ENCODE peak calls at places on chromosomes 6 and 20, in seven cellular contexts. One of them, this sample, is unnamed.
A peak's percentile ranks its signal among the peaks of the same experiment; 100 is the strongest.

GRCh38 chr20:36773123-36773547 is 428 bp downstream of the DSN1 start:
- DNase-seq in cardiac muscle cell: no peak
- DNase-seq in ascending aorta: no peak
- DNase-seq in right lobe of liver: no peak
- DNase-seq in body of pancreas: no peak
- DNase-seq in colonic mucosa: no peak
- DNase-seq in left ventricle myocardium inferior: no peak
- DNase-seq in this sample: no peak

GRCh38 chr6:20403080-20403765 is 1.5 kb downstream of the E2F3 start:
- DNase-seq in cardiac muscle cell: peak; percentile 93
- DNase-seq in colonic mucosa: peak; percentile 93
- DNase-seq in left ventricle myocardium inferior: peak; percentile 90
- DNase-seq in body of pancreas: peak; percentile 86
- DNase-seq in right lobe of liver: peak; percentile 97
- DNase-seq in ascending aorta: peak; percentile 94
- DNase-seq in this sample: peak; percentile 84

GRCh38 chr20:4713401-4713800 is 8.3 kb upstream of the PRND start:
- DNase-seq in right lobe of liver: no peak
- DNase-seq in left ventricle myocardium inferior: no peak
- DNase-seq in body of pancreas: no peak
- DNase-seq in colonic mucosa: no peak
- DNase-seq in cardiac muscle cell: no peak
- DNase-seq in ascending aorta: peak; percentile 39
- DNase-seq in this sample: no peak

GRCh38 chr6:29705389-29706231 is 17.6 kb upstream of the HLA-F start:
- DNase-seq in ascending aorta: no peak
- DNase-seq in body of pancreas: peak; percentile 43
- DNase-seq in right lobe of liver: no peak
- DNase-seq in cardiac muscle cell: peak; percentile 69
- DNase-seq in colonic mucosa: peak; percentile 49
- DNase-seq in left ventricle myocardium inferior: no peak
- DNase-seq in this sample: no peak

GRCh38 chr6:106547053-106547414 is 82.3 kb downstream of the RTN4IP1 start:
- DNase-seq in cardiac muscle cell: no peak
- DNase-seq in left ventricle myocardium inferior: no peak
- DNase-seq in right lobe of liver: no peak
- DNase-seq in ascending aorta: no peak
- DNase-seq in colonic mucosa: no peak
- DNase-seq in body of pancreas: no peak
- DNase-seq in this sample: no peak

GRCh38 chr6:106069478-106069877 is 16.7 kb upstream of the PRDM1 start:
- DNase-seq in body of pancreas: peak; percentile 61
- DNase-seq in ascending aorta: no peak
- DNase-seq in cardiac muscle cell: peak; percentile 82
- DNase-seq in colonic mucosa: peak; percentile 35
- DNase-seq in left ventricle myocardium inferior: no peak
- DNase-seq in right lobe of liver: no peak
- DNase-seq in this sample: peak; percentile 48

GRCh38 chr6:108735310-108735990 is 112.8 kb upstream of the ARMC2 start:
- DNase-seq in left ventricle myocardium inferior: no peak
- DNase-seq in cardiac muscle cell: no peak
- DNase-seq in ascending aorta: peak; percentile 24
- DNase-seq in right lobe of liver: no peak
- DNase-seq in colonic mucosa: no peak
- DNase-seq in body of pancreas: no peak
- DNase-seq in this sample: no peak

GRCh38 chr6:46773201-46773855 is 19.9 kb upstream of the MEP1A start:
- DNase-seq in left ventricle myocardium inferior: no peak
- DNase-seq in right lobe of liver: no peak
- DNase-seq in cardiac muscle cell: no peak
- DNase-seq in ascending aorta: no peak
- DNase-seq in body of pancreas: no peak
- DNase-seq in colonic mucosa: no peak
- DNase-seq in this sample: no peak

GRCh38 chr20:58228484-58229197 is at the start of gene ANKRD60:
- DNase-seq in ascending aorta: peak; percentile 50
- DNase-seq in right lobe of liver: no peak
- DNase-seq in cardiac muscle cell: peak; percentile 61
- DNase-seq in left ventricle myocardium inferior: no peak
- DNase-seq in colonic mucosa: no peak
- DNase-seq in body of pancreas: no peak
- DNase-seq in this sample: no peak

GRCh38 chr6:18154507-18155272 is at the start of gene TPMT:
- DNase-seq in left ventricle myocardium inferior: no peak
- DNase-seq in right lobe of liver: peak; percentile 100
- DNase-seq in cardiac muscle cell: no peak
- DNase-seq in ascending aorta: no peak
- DNase-seq in colonic mucosa: peak; percentile 99
- DNase-seq in body of pancreas: peak; percentile 48
- DNase-seq in this sample: peak; percentile 32

GRCh38 chr6:5435449-5435848 is 174.1 kb downstream of the FARS2 start:
- DNase-seq in right lobe of liver: no peak
- DNase-seq in colonic mucosa: no peak
- DNase-seq in left ventricle myocardium inferior: no peak
- DNase-seq in ascending aorta: peak; percentile 65
- DNase-seq in cardiac muscle cell: no peak
- DNase-seq in body of pancreas: no peak
- DNase-seq in this sample: no peak

GRCh38 chr20:31716351-31716750 is 6.3 kb downstream of the BCL2L1 start:
- DNase-seq in left ventricle myocardium inferior: no peak
- DNase-seq in colonic mucosa: no peak
- DNase-seq in right lobe of liver: no peak
- DNase-seq in body of pancreas: no peak
- DNase-seq in cardiac muscle cell: no peak
- DNase-seq in ascending aorta: no peak
- DNase-seq in this sample: no peak

GRCh38 chr6:7237653-7238190 is 75.3 kb downstream of the SSR1 start:
- DNase-seq in right lobe of liver: no peak
- DNase-seq in body of pancreas: peak; percentile 55
- DNase-seq in ascending aorta: no peak
- DNase-seq in cardiac muscle cell: no peak
- DNase-seq in colonic mucosa: no peak
- DNase-seq in left ventricle myocardium inferior: no peak
- DNase-seq in this sample: no peak

GRCh38 chr20:56429496-56429895 is 17.4 kb downstream of the CASS4 start:
- DNase-seq in right lobe of liver: no peak
- DNase-seq in colonic mucosa: no peak
- DNase-seq in ascending aorta: no peak
- DNase-seq in left ventricle myocardium inferior: no peak
- DNase-seq in body of pancreas: no peak
- DNase-seq in cardiac muscle cell: no peak
- DNase-seq in this sample: no peak

GRCh38 chr20:58213112-58213511 is 15.3 kb downstream of the ANKRD60 start:
- DNase-seq in ascending aorta: no peak
- DNase-seq in left ventricle myocardium inferior: no peak
- DNase-seq in right lobe of liver: no peak
- DNase-seq in body of pancreas: no peak
- DNase-seq in colonic mucosa: no peak
- DNase-seq in cardiac muscle cell: no peak
- DNase-seq in this sample: no peak

GRCh38 chr6:45371924-45372582 is 5.7 kb downstream of the SUPT3H start:
- DNase-seq in colonic mucosa: no peak
- DNase-seq in left ventricle myocardium inferior: no peak
- DNase-seq in body of pancreas: no peak
- DNase-seq in right lobe of liver: no peak
- DNase-seq in ascending aorta: no peak
- DNase-seq in cardiac muscle cell: no peak
- DNase-seq in this sample: no peak

GRCh38 chr6:87815449-87815848 is 113.4 kb upstream of the AKIRIN2 start:
- DNase-seq in body of pancreas: no peak
- DNase-seq in cardiac muscle cell: no peak
- DNase-seq in left ventricle myocardium inferior: no peak
- DNase-seq in colonic mucosa: no peak
- DNase-seq in ascending aorta: no peak
- DNase-seq in right lobe of liver: no peak
- DNase-seq in this sample: no peak

GRCh38 chr6:87822011-87822410 is 120.0 kb upstream of the AKIRIN2 start:
- DNase-seq in left ventricle myocardium inferior: no peak
- DNase-seq in cardiac muscle cell: no peak
- DNase-seq in ascending aorta: no peak
- DNase-seq in right lobe of liver: no peak
- DNase-seq in colonic mucosa: no peak
- DNase-seq in body of pancreas: no peak
- DNase-seq in this sample: no peak

GRCh38 chr6:87820343-87820984 is 118.4 kb upstream of the AKIRIN2 start:
- DNase-seq in cardiac muscle cell: no peak
- DNase-seq in body of pancreas: no peak
- DNase-seq in ascending aorta: no peak
- DNase-seq in colonic mucosa: no peak
- DNase-seq in right lobe of liver: no peak
- DNase-seq in left ventricle myocardium inferior: no peak
- DNase-seq in this sample: no peak

DNA sequence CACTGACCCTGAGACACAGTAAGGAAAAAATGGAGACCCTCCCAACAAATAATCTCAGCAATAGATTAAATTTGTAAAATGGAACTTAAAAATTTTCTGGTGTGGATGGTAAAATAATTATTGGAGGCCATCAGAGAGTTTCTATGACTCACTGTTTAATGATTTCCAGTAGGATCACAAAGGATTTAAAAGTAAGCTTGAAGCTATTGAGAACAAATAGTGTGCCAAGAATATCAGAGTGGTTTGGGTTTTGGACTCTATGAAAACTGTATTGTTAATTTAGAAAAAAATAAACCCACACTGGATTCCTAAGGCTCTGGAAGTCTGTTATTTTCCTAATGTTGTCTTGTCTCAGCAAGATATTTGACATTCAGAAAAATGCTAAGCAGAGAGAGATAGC is 115.2 kb upstream of the AKIRIN2 start:
- DNase-seq in cardiac muscle cell: no peak
- DNase-seq in colonic mucosa: no peak
- DNase-seq in left ventricle myocardium inferior: no peak
- DNase-seq in right lobe of liver: no peak
- DNase-seq in ascending aorta: no peak
- DNase-seq in body of pancreas: no peak
- DNase-seq in this sample: no peak
- H3K4me3 ChIP-seq in cardiac muscle cell: no peak overlapping the region
- H3K4me3 ChIP-seq in colonic mucosa: no peak overlapping the region
- H3K4me3 ChIP-seq in left ventricle myocardium inferior: no peak overlapping the region
- H3K4me3 ChIP-seq in right lobe of liver: no peak overlapping the region
- H3K4me3 ChIP-seq in ascending aorta: no peak overlapping the region
- H3K4me3 ChIP-seq in body of pancreas: no peak overlapping the region
- H3K4me3 ChIP-seq in this sample: no peak overlapping the region

GRCh38 chr6:71294121-71294523 is 5.5 kb downstream of the OGFRL1 start:
- DNase-seq in cardiac muscle cell: no peak
- DNase-seq in body of pancreas: peak; percentile 38
- DNase-seq in right lobe of liver: no peak
- DNase-seq in colonic mucosa: no peak
- DNase-seq in left ventricle myocardium inferior: no peak
- DNase-seq in ascending aorta: peak; percentile 64
- DNase-seq in this sample: no peak

GRCh38 chr6:71298459-71298858 is 9.8 kb downstream of the OGFRL1 start:
- DNase-seq in body of pancreas: no peak
- DNase-seq in right lobe of liver: no peak
- DNase-seq in colonic mucosa: no peak
- DNase-seq in left ventricle myocardium inferior: no peak
- DNase-seq in ascending aorta: no peak
- DNase-seq in cardiac muscle cell: no peak
- DNase-seq in this sample: no peak

GRCh38 chr6:71300561-71301168 is 12.1 kb downstream of the OGFRL1 start:
- DNase-seq in body of pancreas: no peak
- DNase-seq in right lobe of liver: no peak
- DNase-seq in cardiac muscle cell: no peak
- DNase-seq in colonic mucosa: no peak
- DNase-seq in left ventricle myocardium inferior: no peak
- DNase-seq in ascending aorta: no peak
- DNase-seq in this sample: no peak

GRCh38 chr6:71299541-71300470 is 11.2 kb downstream of the OGFRL1 start:
- DNase-seq in ascending aorta: no peak
- DNase-seq in body of pancreas: no peak
- DNase-seq in colonic mucosa: no peak
- DNase-seq in right lobe of liver: no peak
- DNase-seq in cardiac muscle cell: no peak
- DNase-seq in left ventricle myocardium inferior: no peak
- DNase-seq in this sample: no peak
- H3K4me3 ChIP-seq in ascending aorta: no peak overlapping the region
- H3K4me3 ChIP-seq in body of pancreas: no peak overlapping the region
- H3K4me3 ChIP-seq in colonic mucosa: no peak overlapping the region
- H3K4me3 ChIP-seq in right lobe of liver: no peak overlapping the region
- H3K4me3 ChIP-seq in cardiac muscle cell: no peak overlapping the region
- H3K4me3 ChIP-seq in left ventricle myocardium inferior: no peak overlapping the region
- H3K4me3 ChIP-seq in this sample: no peak overlapping the region

GRCh38 chr6:170032197-170032596 is 258.7 kb downstream of the DLL1 start:
- DNase-seq in cardiac muscle cell: no peak
- DNase-seq in colonic mucosa: no peak
- DNase-seq in ascending aorta: peak; percentile 25
- DNase-seq in right lobe of liver: no peak
- DNase-seq in body of pancreas: peak; percentile 2
- DNase-seq in left ventricle myocardium inferior: peak; percentile 2
- DNase-seq in this sample: peak; percentile 22
- H3K4me3 ChIP-seq in cardiac muscle cell: no peak overlapping the region
- H3K4me3 ChIP-seq in colonic mucosa: no peak overlapping the region
- H3K4me3 ChIP-seq in ascending aorta: no peak overlapping the region
- H3K4me3 ChIP-seq in right lobe of liver: no peak overlapping the region
- H3K4me3 ChIP-seq in body of pancreas: no peak overlapping the region
- H3K4me3 ChIP-seq in left ventricle myocardium inferior: no peak overlapping the region
- H3K4me3 ChIP-seq in this sample: no peak overlapping the region

GRCh38 chr6:14235653-14236356 is 118.2 kb downstream of the CD83 start:
- DNase-seq in body of pancreas: no peak
- DNase-seq in colonic mucosa: no peak
- DNase-seq in left ventricle myocardium inferior: no peak
- DNase-seq in cardiac muscle cell: no peak
- DNase-seq in ascending aorta: no peak
- DNase-seq in right lobe of liver: no peak
- DNase-seq in this sample: no peak

GRCh38 chr6:14241255-14242070 is 123.9 kb downstream of the CD83 start:
- DNase-seq in ascending aorta: no peak
- DNase-seq in left ventricle myocardium inferior: no peak
- DNase-seq in cardiac muscle cell: no peak
- DNase-seq in colonic mucosa: no peak
- DNase-seq in body of pancreas: no peak
- DNase-seq in right lobe of liver: no peak
- DNase-seq in this sample: no peak

GRCh38 chr6:14243617-14244016 is 126.0 kb downstream of the CD83 start:
- DNase-seq in cardiac muscle cell: no peak
- DNase-seq in body of pancreas: no peak
- DNase-seq in colonic mucosa: no peak
- DNase-seq in right lobe of liver: no peak
- DNase-seq in left ventricle myocardium inferior: no peak
- DNase-seq in ascending aorta: no peak
- DNase-seq in this sample: no peak

GRCh38 chr6:14239097-14239496 is 121.5 kb downstream of the CD83 start:
- DNase-seq in ascending aorta: no peak
- DNase-seq in cardiac muscle cell: no peak
- DNase-seq in left ventricle myocardium inferior: no peak
- DNase-seq in right lobe of liver: no peak
- DNase-seq in colonic mucosa: no peak
- DNase-seq in body of pancreas: no peak
- DNase-seq in this sample: no peak

GRCh38 chr6:14240411-14241166 is 123.0 kb downstream of the CD83 start:
- DNase-seq in cardiac muscle cell: no peak
- DNase-seq in ascending aorta: no peak
- DNase-seq in right lobe of liver: no peak
- DNase-seq in body of pancreas: no peak
- DNase-seq in colonic mucosa: no peak
- DNase-seq in left ventricle myocardium inferior: no peak
- DNase-seq in this sample: no peak
- H3K4me3 ChIP-seq in cardiac muscle cell: no peak overlapping the region
- H3K4me3 ChIP-seq in ascending aorta: no peak overlapping the region
- H3K4me3 ChIP-seq in right lobe of liver: no peak overlapping the region
- H3K4me3 ChIP-seq in body of pancreas: no peak overlapping the region
- H3K4me3 ChIP-seq in colonic mucosa: no peak overlapping the region
- H3K4me3 ChIP-seq in left ventricle myocardium inferior: no peak overlapping the region
- H3K4me3 ChIP-seq in this sample: no peak overlapping the region